ENCODE peak calls at places on chromosomes 5 and 9, in nine cellular contexts. One of them, this sample, is unnamed.

GRCh38 chr5:135391123-135391868 is 7.7 kb downstream of the MACROH2A1 start:
- DNase-seq in NCI-H774: no peak
- DNase-seq in HT1080: peak
- DNase-seq in choroid plexus epithelial cell: peak
- DNase-seq in HuH-7.5: no peak
- DNase-seq in NCI-H1105: no peak
- DNase-seq in stromal cell of bone marrow: peak
- DNase-seq in hippocampal formation: no peak
- DNase-seq in NCI-H460: no peak
- DNase-seq in this sample: no peak

GRCh38 chr5:59873113-59873512 is 20.4 kb downstream of the PDE4D start:
- DNase-seq in NCI-H774: no peak
- DNase-seq in HT1080: peak
- DNase-seq in choroid plexus epithelial cell: peak
- DNase-seq in HuH-7.5: no peak
- DNase-seq in NCI-H1105: no peak
- DNase-seq in stromal cell of bone marrow: peak
- DNase-seq in hippocampal formation: no peak
- DNase-seq in NCI-H460: no peak
- DNase-seq in this sample: no peak

GRCh38 chr5:36611520-36612274 is 5.3 kb downstream of the SLC1A3 start:
- DNase-seq in NCI-H774: no peak
- DNase-seq in HT1080: no peak
- DNase-seq in choroid plexus epithelial cell: no peak
- DNase-seq in HuH-7.5: no peak
- DNase-seq in NCI-H1105: no peak
- DNase-seq in stromal cell of bone marrow: no peak
- DNase-seq in hippocampal formation: peak
- DNase-seq in NCI-H460: no peak
- DNase-seq in this sample: no peak

GRCh38 chr5:1270933-1271914 is 23.6 kb downstream of the TERT start:
- DNase-seq in NCI-H774: no peak
- DNase-seq in HT1080: no peak
- DNase-seq in choroid plexus epithelial cell: no peak
- DNase-seq in HuH-7.5: no peak
- DNase-seq in NCI-H1105: no peak
- DNase-seq in stromal cell of bone marrow: no peak
- DNase-seq in hippocampal formation: no peak
- DNase-seq in NCI-H460: no peak
- DNase-seq in this sample: no peak

GRCh38 chr9:37027582-37028424 is 6.3 kb downstream of the PAX5 start:
- DNase-seq in NCI-H774: peak
- DNase-seq in HT1080: peak
- DNase-seq in choroid plexus epithelial cell: peak
- DNase-seq in HuH-7.5: peak
- DNase-seq in NCI-H1105: peak
- DNase-seq in stromal cell of bone marrow: peak
- DNase-seq in hippocampal formation: peak
- DNase-seq in NCI-H460: peak
- DNase-seq in this sample: peak

GRCh38 chr5:36199620-36200019 is 42.1 kb downstream of the NADK2 start:
- DNase-seq in NCI-H774: no peak
- DNase-seq in HT1080: no peak
- DNase-seq in choroid plexus epithelial cell: peak
- DNase-seq in HuH-7.5: no peak
- DNase-seq in NCI-H1105: no peak
- DNase-seq in stromal cell of bone marrow: no peak
- DNase-seq in hippocampal formation: no peak
- DNase-seq in NCI-H460: no peak
- DNase-seq in this sample: no peak

GRCh38 chr5:24226492-24226891 is 418.3 kb downstream of the CDH10 start:
- DNase-seq in NCI-H774: no peak
- DNase-seq in HT1080: peak
- DNase-seq in choroid plexus epithelial cell: peak
- DNase-seq in HuH-7.5: no peak
- DNase-seq in NCI-H1105: no peak
- DNase-seq in stromal cell of bone marrow: no peak
- DNase-seq in hippocampal formation: peak
- DNase-seq in NCI-H460: no peak
- DNase-seq in this sample: no peak

GRCh38 chr9:76519027-76519835 is 60.2 kb downstream of the GCNT1 start:
- DNase-seq in NCI-H774: no peak
- DNase-seq in HT1080: no peak
- DNase-seq in choroid plexus epithelial cell: peak
- DNase-seq in HuH-7.5: no peak
- DNase-seq in NCI-H1105: no peak
- DNase-seq in stromal cell of bone marrow: no peak
- DNase-seq in hippocampal formation: no peak
- DNase-seq in NCI-H460: no peak
- DNase-seq in this sample: no peak

GRCh38 chr9:78324068-78324650 is 27.2 kb downstream of the PSAT1 start:
- DNase-seq in NCI-H774: no peak
- DNase-seq in HT1080: no peak
- DNase-seq in choroid plexus epithelial cell: no peak
- DNase-seq in HuH-7.5: no peak
- DNase-seq in NCI-H1105: no peak
- DNase-seq in stromal cell of bone marrow: no peak
- DNase-seq in hippocampal formation: no peak
- DNase-seq in NCI-H460: no peak
- DNase-seq in this sample: no peak

GRCh38 chr5:166582416-166582815 is 1709.0 kb upstream of the WWC1 start:
- DNase-seq in NCI-H774: no peak
- DNase-seq in HT1080: no peak
- DNase-seq in choroid plexus epithelial cell: no peak
- DNase-seq in HuH-7.5: no peak
- DNase-seq in NCI-H1105: no peak
- DNase-seq in stromal cell of bone marrow: no peak
- DNase-seq in hippocampal formation: no peak
- DNase-seq in NCI-H460: no peak
- DNase-seq in this sample: no peak

GRCh38 chr5:86880785-86881492 is 263.2 kb downstream of the COX7C start:
- DNase-seq in NCI-H774: peak
- DNase-seq in HT1080: peak
- DNase-seq in choroid plexus epithelial cell: peak
- DNase-seq in HuH-7.5: peak
- DNase-seq in NCI-H1105: peak
- DNase-seq in stromal cell of bone marrow: peak
- DNase-seq in hippocampal formation: peak
- DNase-seq in NCI-H460: peak
- DNase-seq in this sample: no peak

GRCh38 chr9:78786794-78787193 is 489.9 kb downstream of the PSAT1 start:
- DNase-seq in NCI-H774: no peak
- DNase-seq in HT1080: peak
- DNase-seq in choroid plexus epithelial cell: peak
- DNase-seq in HuH-7.5: no peak
- DNase-seq in NCI-H1105: no peak
- DNase-seq in stromal cell of bone marrow: peak
- DNase-seq in hippocampal formation: no peak
- DNase-seq in NCI-H460: no peak
- DNase-seq in this sample: no peak

GRCh38 chr9:101778332-101778731 is 39.9 kb upstream of the GRIN3A start:
- DNase-seq in NCI-H774: no peak
- DNase-seq in HT1080: no peak
- DNase-seq in choroid plexus epithelial cell: no peak
- DNase-seq in HuH-7.5: no peak
- DNase-seq in NCI-H1105: no peak
- DNase-seq in stromal cell of bone marrow: no peak
- DNase-seq in hippocampal formation: no peak
- DNase-seq in NCI-H460: no peak
- DNase-seq in this sample: no peak

GRCh38 chr5:3489221-3489620 is 106.4 kb upstream of the IRX1 start:
- DNase-seq in NCI-H774: no peak
- DNase-seq in HT1080: no peak
- DNase-seq in choroid plexus epithelial cell: no peak
- DNase-seq in HuH-7.5: no peak
- DNase-seq in NCI-H1105: no peak
- DNase-seq in stromal cell of bone marrow: no peak
- DNase-seq in hippocampal formation: no peak
- DNase-seq in NCI-H460: no peak
- DNase-seq in this sample: no peak

GRCh38 chr5:98905857-98906688 is 22.7 kb downstream of the CHD1 start:
- DNase-seq in NCI-H774: peak
- DNase-seq in HT1080: peak
- DNase-seq in choroid plexus epithelial cell: peak
- DNase-seq in HuH-7.5: no peak
- DNase-seq in NCI-H1105: no peak
- DNase-seq in stromal cell of bone marrow: peak
- DNase-seq in hippocampal formation: no peak
- DNase-seq in NCI-H460: peak
- DNase-seq in this sample: no peak

GRCh38 chr9:126395439-126396212 is 69.0 kb downstream of the MVB12B start:
- DNase-seq in NCI-H774: no peak
- DNase-seq in HT1080: peak
- DNase-seq in choroid plexus epithelial cell: peak
- DNase-seq in HuH-7.5: no peak
- DNase-seq in NCI-H1105: no peak
- DNase-seq in stromal cell of bone marrow: peak
- DNase-seq in hippocampal formation: no peak
- DNase-seq in NCI-H460: no peak
- DNase-seq in this sample: no peak

GRCh38 chr5:160390787-160391696 is 8.8 kb downstream of the FAM200C start:
- DNase-seq in NCI-H774: peak
- DNase-seq in HT1080: peak
- DNase-seq in choroid plexus epithelial cell: peak
- DNase-seq in HuH-7.5: no peak
- DNase-seq in NCI-H1105: no peak
- DNase-seq in stromal cell of bone marrow: peak
- DNase-seq in hippocampal formation: no peak
- DNase-seq in NCI-H460: peak
- DNase-seq in this sample: no peak

GRCh38 chr5:125059255-125060050 is 313.0 kb upstream of the ZNF608 start:
- DNase-seq in NCI-H774: no peak
- DNase-seq in HT1080: no peak
- DNase-seq in choroid plexus epithelial cell: peak
- DNase-seq in HuH-7.5: no peak
- DNase-seq in NCI-H1105: no peak
- DNase-seq in stromal cell of bone marrow: no peak
- DNase-seq in hippocampal formation: no peak
- DNase-seq in NCI-H460: no peak
- DNase-seq in this sample: no peak

GRCh38 chr9:18632624-18633407 is 158.9 kb downstream of the ADAMTSL1 start:
- DNase-seq in NCI-H774: no peak
- DNase-seq in HT1080: peak
- DNase-seq in choroid plexus epithelial cell: peak
- DNase-seq in HuH-7.5: no peak
- DNase-seq in NCI-H1105: no peak
- DNase-seq in stromal cell of bone marrow: peak
- DNase-seq in hippocampal formation: no peak
- DNase-seq in NCI-H460: no peak
- DNase-seq in this sample: no peak

GRCh38 chr9:101639785-101640437 is 45.1 kb upstream of the PPP3R2 start:
- DNase-seq in NCI-H774: no peak
- DNase-seq in HT1080: no peak
- DNase-seq in choroid plexus epithelial cell: peak
- DNase-seq in HuH-7.5: no peak
- DNase-seq in NCI-H1105: no peak
- DNase-seq in stromal cell of bone marrow: peak
- DNase-seq in hippocampal formation: no peak
- DNase-seq in NCI-H460: no peak
- DNase-seq in this sample: no peak

GRCh38 chr9:15711531-15712295 is 158.9 kb downstream of the CCDC171 start:
- DNase-seq in NCI-H774: no peak
- DNase-seq in HT1080: no peak
- DNase-seq in choroid plexus epithelial cell: peak
- DNase-seq in HuH-7.5: no peak
- DNase-seq in NCI-H1105: peak
- DNase-seq in stromal cell of bone marrow: no peak
- DNase-seq in hippocampal formation: no peak
- DNase-seq in NCI-H460: no peak
- DNase-seq in this sample: no peak

GRCh38 chr5:89916131-89916530 is 493.4 kb downstream of the CETN3 start:
- DNase-seq in NCI-H774: no peak
- DNase-seq in HT1080: no peak
- DNase-seq in choroid plexus epithelial cell: no peak
- DNase-seq in HuH-7.5: no peak
- DNase-seq in NCI-H1105: no peak
- DNase-seq in stromal cell of bone marrow: no peak
- DNase-seq in hippocampal formation: no peak
- DNase-seq in NCI-H460: no peak
- DNase-seq in this sample: no peak

GRCh38 chr5:52693279-52693678 is 94.4 kb upstream of the ITGA1 start:
- DNase-seq in NCI-H774: peak
- DNase-seq in HT1080: no peak
- DNase-seq in choroid plexus epithelial cell: peak
- DNase-seq in HuH-7.5: no peak
- DNase-seq in NCI-H1105: no peak
- DNase-seq in stromal cell of bone marrow: no peak
- DNase-seq in hippocampal formation: no peak
- DNase-seq in NCI-H460: peak
- DNase-seq in this sample: peak